ENCODE peak calls at places on chromosomes 6 and 20, in nine cellular contexts. One of them, this sample, is unnamed.

GRCh38 chr6:166541876-166542579 is 44.5 kb downstream of the RAMACL start:
- DNase-seq in stomach: no peak
- DNase-seq in osteocyte: no peak
- DNase-seq in tibial nerve: no peak
- DNase-seq in progenitor cell of endocrine pancreas: no peak
- DNase-seq in right lobe of liver: no peak
- DNase-seq in CD8-positive, alpha-beta T cell: no peak
- DNase-seq in brain microvascular endothelial cell: no peak
- DNase-seq in SK-N-SH: peak; percentile 34
- DNase-seq in this sample: no peak

GRCh38 chr6:4973972-4974885 is 29.6 kb downstream of the RPP40 start:
- DNase-seq in stomach: no peak
- DNase-seq in CD8-positive, alpha-beta T cell: no peak
- DNase-seq in tibial nerve: no peak
- DNase-seq in brain microvascular endothelial cell: peak; percentile 16
- DNase-seq in right lobe of liver: no peak
- DNase-seq in SK-N-SH: peak; percentile 32
- DNase-seq in progenitor cell of endocrine pancreas: no peak
- DNase-seq in osteocyte: peak; percentile 85
- DNase-seq in this sample: no peak

GRCh38 chr6:26554669-26555504 is 16.7 kb downstream of the HMGN4 start:
- DNase-seq in SK-N-SH: no peak
- DNase-seq in tibial nerve: no peak
- DNase-seq in CD8-positive, alpha-beta T cell: peak; percentile 65
- DNase-seq in progenitor cell of endocrine pancreas: no peak
- DNase-seq in right lobe of liver: no peak
- DNase-seq in stomach: no peak
- DNase-seq in brain microvascular endothelial cell: peak; percentile 75
- DNase-seq in osteocyte: no peak
- DNase-seq in this sample: peak; percentile 56

GRCh38 chr6:101167638-101168037 is 225.9 kb upstream of the GRIK2 start:
- DNase-seq in brain microvascular endothelial cell: no peak
- DNase-seq in CD8-positive, alpha-beta T cell: no peak
- DNase-seq in osteocyte: no peak
- DNase-seq in progenitor cell of endocrine pancreas: no peak
- DNase-seq in right lobe of liver: no peak
- DNase-seq in tibial nerve: no peak
- DNase-seq in stomach: no peak
- DNase-seq in SK-N-SH: no peak
- DNase-seq in this sample: no peak

GRCh38 chr20:21106171-21106694 is at the start of gene LINC00237:
- DNase-seq in progenitor cell of endocrine pancreas: no peak
- DNase-seq in SK-N-SH: peak; percentile 43
- DNase-seq in osteocyte: no peak
- DNase-seq in tibial nerve: no peak
- DNase-seq in stomach: no peak
- DNase-seq in brain microvascular endothelial cell: no peak
- DNase-seq in CD8-positive, alpha-beta T cell: no peak
- DNase-seq in right lobe of liver: no peak
- DNase-seq in this sample: no peak

GRCh38 chr20:50729925-50730764 is 1.2 kb upstream of the PARD6B start:
- DNase-seq in osteocyte: peak; percentile 77
- DNase-seq in tibial nerve: no peak
- DNase-seq in CD8-positive, alpha-beta T cell: no peak
- DNase-seq in stomach: no peak
- DNase-seq in right lobe of liver: no peak
- DNase-seq in SK-N-SH: peak; percentile 28
- DNase-seq in brain microvascular endothelial cell: no peak
- DNase-seq in progenitor cell of endocrine pancreas: no peak
- DNase-seq in this sample: no peak

GRCh38 chr6:167573461-167574215 is 248.8 kb downstream of the TTLL2 start:
- DNase-seq in osteocyte: peak; percentile 48
- DNase-seq in progenitor cell of endocrine pancreas: no peak
- DNase-seq in right lobe of liver: peak; percentile 46
- DNase-seq in stomach: no peak
- DNase-seq in SK-N-SH: no peak
- DNase-seq in CD8-positive, alpha-beta T cell: peak; percentile 23
- DNase-seq in tibial nerve: no peak
- DNase-seq in brain microvascular endothelial cell: no peak
- DNase-seq in this sample: no peak

GRCh38 chr6:167136376-167136775 is 13.5 kb downstream of the CCR6 start:
- DNase-seq in progenitor cell of endocrine pancreas: no peak
- DNase-seq in SK-N-SH: no peak
- DNase-seq in stomach: no peak
- DNase-seq in tibial nerve: no peak
- DNase-seq in CD8-positive, alpha-beta T cell: no peak
- DNase-seq in osteocyte: no peak
- DNase-seq in brain microvascular endothelial cell: no peak
- DNase-seq in right lobe of liver: no peak
- DNase-seq in this sample: no peak

GRCh38 chr6:1377526-1378223 is 11.7 kb upstream of the FOXF2 start:
- DNase-seq in SK-N-SH: no peak
- DNase-seq in CD8-positive, alpha-beta T cell: no peak
- DNase-seq in osteocyte: no peak
- DNase-seq in brain microvascular endothelial cell: no peak
- DNase-seq in right lobe of liver: no peak
- DNase-seq in stomach: no peak
- DNase-seq in progenitor cell of endocrine pancreas: no peak
- DNase-seq in tibial nerve: no peak
- DNase-seq in this sample: no peak

GRCh38 chr6:148274809-148275208 is 67.8 kb upstream of the SASH1 start:
- DNase-seq in brain microvascular endothelial cell: no peak
- DNase-seq in stomach: no peak
- DNase-seq in right lobe of liver: no peak
- DNase-seq in SK-N-SH: no peak
- DNase-seq in osteocyte: no peak
- DNase-seq in CD8-positive, alpha-beta T cell: no peak
- DNase-seq in tibial nerve: no peak
- DNase-seq in progenitor cell of endocrine pancreas: no peak
- DNase-seq in this sample: no peak

GRCh38 chr20:52783769-52784168 is 188.4 kb upstream of the TSHZ2 start:
- DNase-seq in stomach: no peak
- DNase-seq in tibial nerve: no peak
- DNase-seq in progenitor cell of endocrine pancreas: no peak
- DNase-seq in CD8-positive, alpha-beta T cell: no peak
- DNase-seq in SK-N-SH: no peak
- DNase-seq in right lobe of liver: no peak
- DNase-seq in osteocyte: no peak
- DNase-seq in brain microvascular endothelial cell: no peak
- DNase-seq in this sample: peak; percentile 43

DNA sequence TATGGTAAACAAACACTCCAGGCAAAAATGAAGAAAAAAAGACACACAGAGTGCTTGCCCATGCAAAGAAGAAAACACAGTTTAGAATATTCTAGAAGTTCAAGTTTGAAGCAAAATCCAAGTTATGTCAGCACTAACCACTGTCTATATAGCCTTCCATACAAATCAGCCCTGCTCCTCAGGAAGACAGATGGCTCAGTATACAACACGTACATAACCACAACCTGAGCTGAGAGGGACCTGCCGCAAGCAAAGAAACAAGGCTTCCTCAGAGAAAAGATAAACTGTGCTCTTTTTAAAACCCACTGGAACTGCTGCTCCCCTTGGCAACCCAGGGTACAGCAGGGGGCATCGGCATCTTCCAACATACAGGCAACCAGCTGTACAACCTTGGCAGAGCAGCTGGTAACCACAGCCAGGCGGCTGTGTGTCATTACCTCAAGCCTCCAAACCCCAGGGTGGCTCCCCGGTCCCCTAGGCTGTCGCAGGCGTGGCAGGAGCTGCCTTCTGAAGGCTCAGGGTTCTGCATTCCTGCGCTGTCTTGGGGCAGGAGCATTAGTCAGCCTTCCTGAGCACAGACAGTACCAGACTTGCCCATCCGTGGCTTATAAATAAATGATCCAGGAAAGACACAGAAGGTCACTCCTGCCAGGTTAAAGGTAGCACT is 249.5 kb downstream of the ADGRG6 start:
- DNase-seq in progenitor cell of endocrine pancreas: no peak
- DNase-seq in osteocyte: no peak
- DNase-seq in CD8-positive, alpha-beta T cell: peak; percentile 64
- DNase-seq in brain microvascular endothelial cell: no peak
- DNase-seq in tibial nerve: no peak
- DNase-seq in stomach: no peak
- DNase-seq in right lobe of liver: no peak
- DNase-seq in SK-N-SH: no peak
- DNase-seq in this sample: no peak
- TF ChIP-seq CTCF in progenitor cell of endocrine pancreas: no peak
- TF ChIP-seq CTCF in osteocyte: no peak
- TF ChIP-seq CTCF in CD8-positive, alpha-beta T cell: no peak
- TF ChIP-seq CTCF in brain microvascular endothelial cell: peak; percentile 30
- TF ChIP-seq CTCF in tibial nerve: no peak
- TF ChIP-seq CTCF in stomach: no peak
- TF ChIP-seq CTCF in right lobe of liver: no peak
- TF ChIP-seq CTCF in SK-N-SH: no peak
- TF ChIP-seq CTCF in this sample: no peak

GRCh38 chr20:25195962-25196700 is 619 bp downstream of the ENTPD6 start:
- DNase-seq in right lobe of liver: peak; percentile 46
- DNase-seq in progenitor cell of endocrine pancreas: peak; percentile 34
- DNase-seq in osteocyte: peak; percentile 75
- DNase-seq in stomach: peak; percentile 62
- DNase-seq in CD8-positive, alpha-beta T cell: peak; percentile 56
- DNase-seq in SK-N-SH: no peak
- DNase-seq in brain microvascular endothelial cell: peak; percentile 12
- DNase-seq in tibial nerve: no peak
- DNase-seq in this sample: peak; percentile 68

GRCh38 chr20:25197173-25197869 is 1.8 kb downstream of the ENTPD6 start:
- DNase-seq in SK-N-SH: no peak
- DNase-seq in CD8-positive, alpha-beta T cell: no peak
- DNase-seq in brain microvascular endothelial cell: no peak
- DNase-seq in osteocyte: no peak
- DNase-seq in progenitor cell of endocrine pancreas: no peak
- DNase-seq in stomach: no peak
- DNase-seq in right lobe of liver: no peak
- DNase-seq in tibial nerve: no peak
- DNase-seq in this sample: no peak

GRCh38 chr20:25194333-25194972 is 1.1 kb upstream of the ENTPD6 start:
- DNase-seq in stomach: no peak
- DNase-seq in tibial nerve: no peak
- DNase-seq in CD8-positive, alpha-beta T cell: no peak
- DNase-seq in brain microvascular endothelial cell: no peak
- DNase-seq in progenitor cell of endocrine pancreas: no peak
- DNase-seq in osteocyte: no peak
- DNase-seq in SK-N-SH: no peak
- DNase-seq in right lobe of liver: peak; percentile 41
- DNase-seq in this sample: no peak

GRCh38 chr20:25196701-25197120 is 1.2 kb downstream of the ENTPD6 start:
- DNase-seq in brain microvascular endothelial cell: no peak
- DNase-seq in tibial nerve: no peak
- DNase-seq in osteocyte: no peak
- DNase-seq in right lobe of liver: no peak
- DNase-seq in progenitor cell of endocrine pancreas: no peak
- DNase-seq in stomach: no peak
- DNase-seq in SK-N-SH: no peak
- DNase-seq in CD8-positive, alpha-beta T cell: no peak
- DNase-seq in this sample: no peak

DNA sequence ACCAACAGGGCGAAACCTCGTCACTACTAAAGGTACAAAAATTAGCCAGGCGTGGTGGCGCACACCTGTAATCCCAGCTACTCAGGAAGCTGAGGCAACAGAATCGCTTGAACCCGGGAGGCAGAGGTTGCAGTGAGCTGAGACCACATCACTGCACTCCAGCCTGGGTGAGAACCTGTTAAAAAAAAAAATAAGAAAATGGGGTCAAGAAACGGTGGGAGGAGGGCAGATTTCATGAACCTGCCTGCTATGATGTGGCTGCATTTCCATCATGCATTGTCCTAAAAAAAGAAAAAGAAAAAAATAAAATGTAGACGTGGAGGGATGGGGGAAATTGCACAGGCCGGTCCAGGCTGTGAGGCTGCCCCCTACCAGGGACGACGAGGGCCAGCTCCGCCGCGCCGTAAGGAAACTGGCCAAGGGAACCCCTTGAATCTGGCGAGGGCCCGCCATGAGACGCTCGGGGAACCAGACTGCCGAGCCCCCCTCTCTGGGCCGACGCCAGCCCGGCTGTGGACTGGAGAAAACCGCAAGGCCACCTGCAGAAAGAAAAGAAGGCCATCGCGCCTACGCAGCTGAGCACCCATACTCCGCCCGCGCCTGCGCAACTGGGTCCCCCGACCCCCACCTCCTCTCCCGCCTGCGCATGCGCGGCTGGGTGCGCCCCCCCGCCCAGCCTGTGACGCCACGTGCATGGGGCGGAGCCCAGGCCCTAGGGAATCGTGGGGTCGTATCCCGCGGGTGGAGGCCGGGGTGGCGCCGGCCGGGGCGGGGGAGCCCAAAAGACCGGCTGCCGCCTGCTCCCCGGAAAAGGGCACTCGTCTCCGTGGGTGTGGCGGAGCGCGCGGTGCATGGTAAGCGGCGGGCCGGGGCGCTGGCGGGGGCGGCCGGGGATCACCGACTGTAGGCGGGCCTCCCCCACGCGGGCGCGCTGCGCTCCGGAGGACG is at the start of gene ENTPD6:
- DNase-seq in progenitor cell of endocrine pancreas: peak; percentile 93
- DNase-seq in osteocyte: peak; percentile 98
- DNase-seq in brain microvascular endothelial cell: peak; percentile 76
- DNase-seq in right lobe of liver: peak; percentile 94
- DNase-seq in tibial nerve: peak; percentile 90
- DNase-seq in stomach: peak; percentile 94
- DNase-seq in SK-N-SH: peak; percentile 100
- DNase-seq in CD8-positive, alpha-beta T cell: peak; percentile 98
- DNase-seq in this sample: peak; percentile 95
- TF ChIP-seq CTCF in progenitor cell of endocrine pancreas: no peak
- TF ChIP-seq CTCF in osteocyte: peak; percentile 18
- TF ChIP-seq CTCF in brain microvascular endothelial cell: peak; percentile 45
- TF ChIP-seq CTCF in right lobe of liver: peak; percentile 23
- TF ChIP-seq CTCF in tibial nerve: peak; percentile 23
- TF ChIP-seq CTCF in stomach: peak; percentile 4
- TF ChIP-seq CTCF in SK-N-SH: peak; percentile 43
- TF ChIP-seq CTCF in CD8-positive, alpha-beta T cell: no peak
- TF ChIP-seq CTCF in this sample: no peak

DNA sequence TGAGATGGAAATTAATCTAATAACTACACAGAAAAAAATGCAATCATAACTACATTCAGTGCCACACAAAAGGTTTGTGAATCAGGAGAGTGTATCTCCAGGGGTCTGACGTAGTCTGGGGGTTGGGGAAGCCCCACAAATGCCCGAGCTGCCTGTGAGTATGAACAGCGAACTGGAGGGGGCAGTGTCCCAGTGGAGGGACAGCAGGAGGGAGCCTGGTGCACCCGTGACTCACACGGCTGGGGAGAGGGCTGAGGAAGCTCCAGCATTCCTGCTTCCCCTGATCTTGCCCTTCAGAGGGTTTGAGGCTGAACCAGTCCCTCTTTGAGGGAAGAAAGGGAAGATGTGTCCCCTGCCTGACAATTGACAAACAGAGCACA is 78.9 kb downstream of the CDH26 start:
- DNase-seq in progenitor cell of endocrine pancreas: no peak
- DNase-seq in osteocyte: peak; percentile 72
- DNase-seq in stomach: no peak
- DNase-seq in brain microvascular endothelial cell: peak; percentile 72
- DNase-seq in CD8-positive, alpha-beta T cell: no peak
- DNase-seq in right lobe of liver: no peak
- DNase-seq in tibial nerve: no peak
- DNase-seq in SK-N-SH: no peak
- DNase-seq in this sample: no peak
- TF ChIP-seq CTCF in progenitor cell of endocrine pancreas: peak; percentile 29
- TF ChIP-seq CTCF in osteocyte: peak; percentile 33
- TF ChIP-seq CTCF in stomach: no peak
- TF ChIP-seq CTCF in brain microvascular endothelial cell: peak; percentile 60
- TF ChIP-seq CTCF in CD8-positive, alpha-beta T cell: no peak
- TF ChIP-seq CTCF in right lobe of liver: no peak
- TF ChIP-seq CTCF in tibial nerve: no peak
- TF ChIP-seq CTCF in SK-N-SH: no peak
- TF ChIP-seq CTCF in this sample: no peak

GRCh38 chr6:31585531-31585930 is 546 bp upstream of the LST1 start:
- DNase-seq in right lobe of liver: no peak
- DNase-seq in CD8-positive, alpha-beta T cell: no peak
- DNase-seq in osteocyte: no peak
- DNase-seq in brain microvascular endothelial cell: no peak
- DNase-seq in SK-N-SH: no peak
- DNase-seq in tibial nerve: no peak
- DNase-seq in progenitor cell of endocrine pancreas: no peak
- DNase-seq in stomach: no peak
- DNase-seq in this sample: no peak
- TF ChIP-seq CTCF in right lobe of liver: peak; percentile 21
- TF ChIP-seq CTCF in CD8-positive, alpha-beta T cell: peak; percentile 44
- TF ChIP-seq CTCF in osteocyte: peak; percentile 40
- TF ChIP-seq CTCF in brain microvascular endothelial cell: peak; percentile 65
- TF ChIP-seq CTCF in SK-N-SH: peak; percentile 47
- TF ChIP-seq CTCF in tibial nerve: no peak
- TF ChIP-seq CTCF in progenitor cell of endocrine pancreas: peak; percentile 47
- TF ChIP-seq CTCF in stomach: peak; percentile 20
- TF ChIP-seq CTCF in this sample: peak; percentile 29

This sample was measured in glutamatergic neuron.